ENCODE peak calls at places on chromosomes 5 and 9, in five cellular contexts. One of them, this sample, is unnamed.
A peak's percentile ranks its signal among the peaks of the same experiment; 100 is the strongest.

GRCh38 chr5:148970228-148970627 is 92.6 kb downstream of the SH3TC2 start:
- DNase-seq in thoracic aorta: no peak
- DNase-seq in EL: no peak
- DNase-seq in germinal center: no peak
- DNase-seq in stimulated activated CD8-positive, alpha-beta memory T cell treated with anti-CD3 and anti-CD28 coated beads, Interleukin-4, amount 100 ng/mL, for 4 hours: no peak
- DNase-seq in this sample: no peak

GRCh38 chr9:104780796-104781395 is 17.0 kb downstream of the NIPSNAP3B start:
- DNase-seq in thoracic aorta: no peak
- DNase-seq in EL: peak; percentile 54
- DNase-seq in germinal center: no peak
- DNase-seq in stimulated activated CD8-positive, alpha-beta memory T cell treated with anti-CD3 and anti-CD28 coated beads, Interleukin-4, amount 100 ng/mL, for 4 hours: no peak
- DNase-seq in this sample: no peak

GRCh38 chr5:32013658-32014057 is 160.5 kb downstream of the GOLPH3 start:
- DNase-seq in thoracic aorta: no peak
- DNase-seq in EL: no peak
- DNase-seq in germinal center: no peak
- DNase-seq in stimulated activated CD8-positive, alpha-beta memory T cell treated with anti-CD3 and anti-CD28 coated beads, Interleukin-4, amount 100 ng/mL, for 4 hours: no peak
- DNase-seq in this sample: no peak

GRCh38 chr9:133429641-133430161 is 7.5 kb downstream of the ADAMTS13 start:
- DNase-seq in thoracic aorta: no peak
- DNase-seq in EL: peak; percentile 27
- DNase-seq in germinal center: peak; percentile 45
- DNase-seq in stimulated activated CD8-positive, alpha-beta memory T cell treated with anti-CD3 and anti-CD28 coated beads, Interleukin-4, amount 100 ng/mL, for 4 hours: no peak
- DNase-seq in this sample: no peak

GRCh38 chr5:88833371-88834107 is 49.4 kb downstream of the MEF2C start:
- DNase-seq in thoracic aorta: peak; percentile 45
- DNase-seq in EL: no peak
- DNase-seq in germinal center: peak; percentile 25
- DNase-seq in stimulated activated CD8-positive, alpha-beta memory T cell treated with anti-CD3 and anti-CD28 coated beads, Interleukin-4, amount 100 ng/mL, for 4 hours: peak; percentile 15
- DNase-seq in this sample: no peak

GRCh38 chr9:133955821-133956411 is 36.2 kb downstream of the VAV2 start:
- DNase-seq in thoracic aorta: no peak
- DNase-seq in EL: no peak
- DNase-seq in germinal center: peak; percentile 85
- DNase-seq in stimulated activated CD8-positive, alpha-beta memory T cell treated with anti-CD3 and anti-CD28 coated beads, Interleukin-4, amount 100 ng/mL, for 4 hours: no peak
- DNase-seq in this sample: no peak

GRCh38 chr5:151213803-151214613 is 9.9 kb downstream of the CCDC69 start:
- DNase-seq in thoracic aorta: no peak
- DNase-seq in EL: peak; percentile 35
- DNase-seq in germinal center: peak; percentile 88
- DNase-seq in stimulated activated CD8-positive, alpha-beta memory T cell treated with anti-CD3 and anti-CD28 coated beads, Interleukin-4, amount 100 ng/mL, for 4 hours: peak; percentile 72
- DNase-seq in this sample: peak; percentile 27

GRCh38 chr5:56279979-56280378 is 46.8 kb upstream of the ANKRD55 start:
- DNase-seq in thoracic aorta: no peak
- DNase-seq in EL: peak; percentile 97
- DNase-seq in germinal center: no peak
- DNase-seq in stimulated activated CD8-positive, alpha-beta memory T cell treated with anti-CD3 and anti-CD28 coated beads, Interleukin-4, amount 100 ng/mL, for 4 hours: no peak
- DNase-seq in this sample: peak; percentile 47

GRCh38 chr9:37994639-37995347 is 74.2 kb downstream of the SHB start:
- DNase-seq in thoracic aorta: no peak
- DNase-seq in EL: peak; percentile 78
- DNase-seq in germinal center: no peak
- DNase-seq in stimulated activated CD8-positive, alpha-beta memory T cell treated with anti-CD3 and anti-CD28 coated beads, Interleukin-4, amount 100 ng/mL, for 4 hours: no peak
- DNase-seq in this sample: peak; percentile 62

GRCh38 chr9:135976531-135976930 is 15.4 kb upstream of the UBAC1 start:
- DNase-seq in thoracic aorta: no peak
- DNase-seq in EL: no peak
- DNase-seq in germinal center: no peak
- DNase-seq in stimulated activated CD8-positive, alpha-beta memory T cell treated with anti-CD3 and anti-CD28 coated beads, Interleukin-4, amount 100 ng/mL, for 4 hours: no peak
- DNase-seq in this sample: no peak

GRCh38 chr5:81359108-81359507 is 34.8 kb downstream of the ACOT12 start:
- DNase-seq in thoracic aorta: no peak
- DNase-seq in EL: no peak
- DNase-seq in germinal center: no peak
- DNase-seq in stimulated activated CD8-positive, alpha-beta memory T cell treated with anti-CD3 and anti-CD28 coated beads, Interleukin-4, amount 100 ng/mL, for 4 hours: no peak
- DNase-seq in this sample: no peak

GRCh38 chr5:144093400-144093799 is 77.1 kb downstream of the YIPF5 start:
- DNase-seq in thoracic aorta: no peak
- DNase-seq in EL: no peak
- DNase-seq in germinal center: no peak
- DNase-seq in stimulated activated CD8-positive, alpha-beta memory T cell treated with anti-CD3 and anti-CD28 coated beads, Interleukin-4, amount 100 ng/mL, for 4 hours: no peak
- DNase-seq in this sample: no peak

GRCh38 chr5:109989161-109989560 is 299.4 kb downstream of the MAN2A1 start:
- DNase-seq in thoracic aorta: no peak
- DNase-seq in EL: no peak
- DNase-seq in germinal center: no peak
- DNase-seq in stimulated activated CD8-positive, alpha-beta memory T cell treated with anti-CD3 and anti-CD28 coated beads, Interleukin-4, amount 100 ng/mL, for 4 hours: no peak
- DNase-seq in this sample: no peak

GRCh38 chr5:137602721-137603273 is 103.7 kb upstream of the SPOCK1 start:
- DNase-seq in thoracic aorta: no peak
- DNase-seq in EL: no peak
- DNase-seq in germinal center: no peak
- DNase-seq in stimulated activated CD8-positive, alpha-beta memory T cell treated with anti-CD3 and anti-CD28 coated beads, Interleukin-4, amount 100 ng/mL, for 4 hours: no peak
- DNase-seq in this sample: no peak

GRCh38 chr9:37909326-37909725 is 5.4 kb upstream of the SLC25A51 start:
- DNase-seq in thoracic aorta: no peak
- DNase-seq in EL: no peak
- DNase-seq in germinal center: no peak
- DNase-seq in stimulated activated CD8-positive, alpha-beta memory T cell treated with anti-CD3 and anti-CD28 coated beads, Interleukin-4, amount 100 ng/mL, for 4 hours: no peak
- DNase-seq in this sample: no peak

GRCh38 chr9:25857167-25857566 is 178.9 kb upstream of the TUSC1 start:
- DNase-seq in thoracic aorta: no peak
- DNase-seq in EL: peak; percentile 3
- DNase-seq in germinal center: no peak
- DNase-seq in stimulated activated CD8-positive, alpha-beta memory T cell treated with anti-CD3 and anti-CD28 coated beads, Interleukin-4, amount 100 ng/mL, for 4 hours: no peak
- DNase-seq in this sample: no peak

GRCh38 chr5:151118898-151119600 is 38.2 kb upstream of the TNIP1 start:
- DNase-seq in thoracic aorta: no peak
- DNase-seq in EL: no peak
- DNase-seq in germinal center: no peak
- DNase-seq in stimulated activated CD8-positive, alpha-beta memory T cell treated with anti-CD3 and anti-CD28 coated beads, Interleukin-4, amount 100 ng/mL, for 4 hours: no peak
- DNase-seq in this sample: no peak

GRCh38 chr9:131980267-131980916 is 99.3 kb downstream of the MED27 start:
- DNase-seq in thoracic aorta: no peak
- DNase-seq in EL: no peak
- DNase-seq in germinal center: no peak
- DNase-seq in stimulated activated CD8-positive, alpha-beta memory T cell treated with anti-CD3 and anti-CD28 coated beads, Interleukin-4, amount 100 ng/mL, for 4 hours: no peak
- DNase-seq in this sample: no peak

GRCh38 chr5:173884402-173885053 is 3.6 kb upstream of the CPEB4 start:
- DNase-seq in thoracic aorta: no peak
- DNase-seq in EL: no peak
- DNase-seq in germinal center: no peak
- DNase-seq in stimulated activated CD8-positive, alpha-beta memory T cell treated with anti-CD3 and anti-CD28 coated beads, Interleukin-4, amount 100 ng/mL, for 4 hours: peak; percentile 19
- DNase-seq in this sample: no peak

GRCh38 chr9:88266416-88266815 is 121.8 kb upstream of the SPIN1 start:
- DNase-seq in thoracic aorta: no peak
- DNase-seq in EL: no peak
- DNase-seq in germinal center: no peak
- DNase-seq in stimulated activated CD8-positive, alpha-beta memory T cell treated with anti-CD3 and anti-CD28 coated beads, Interleukin-4, amount 100 ng/mL, for 4 hours: no peak
- DNase-seq in this sample: no peak

GRCh38 chr5:124654418-124654817 is 92.0 kb downstream of the ZNF608 start:
- DNase-seq in thoracic aorta: no peak
- DNase-seq in EL: no peak
- DNase-seq in germinal center: no peak
- DNase-seq in stimulated activated CD8-positive, alpha-beta memory T cell treated with anti-CD3 and anti-CD28 coated beads, Interleukin-4, amount 100 ng/mL, for 4 hours: no peak
- DNase-seq in this sample: no peak

GRCh38 chr5:150656191-150657132 is 4.6 kb upstream of the MYOZ3 start:
- DNase-seq in thoracic aorta: no peak
- DNase-seq in EL: peak; percentile 64
- DNase-seq in germinal center: peak; percentile 96
- DNase-seq in stimulated activated CD8-positive, alpha-beta memory T cell treated with anti-CD3 and anti-CD28 coated beads, Interleukin-4, amount 100 ng/mL, for 4 hours: peak; percentile 43
- DNase-seq in this sample: no peak

GRCh38 chr9:108149346-108149745 is 659.8 kb upstream of the KLF4 start:
- DNase-seq in thoracic aorta: no peak
- DNase-seq in EL: no peak
- DNase-seq in germinal center: no peak
- DNase-seq in stimulated activated CD8-positive, alpha-beta memory T cell treated with anti-CD3 and anti-CD28 coated beads, Interleukin-4, amount 100 ng/mL, for 4 hours: no peak
- DNase-seq in this sample: no peak

GRCh38 chr9:35340046-35340445 is 149.9 kb upstream of the RUSC2 start:
- DNase-seq in thoracic aorta: no peak
- DNase-seq in EL: peak; percentile 34
- DNase-seq in germinal center: no peak
- DNase-seq in stimulated activated CD8-positive, alpha-beta memory T cell treated with anti-CD3 and anti-CD28 coated beads, Interleukin-4, amount 100 ng/mL, for 4 hours: no peak
- DNase-seq in this sample: no peak

GRCh38 chr5:90440644-90441043 is 31.1 kb upstream of the CETN3 start:
- DNase-seq in thoracic aorta: no peak
- DNase-seq in EL: no peak
- DNase-seq in germinal center: no peak
- DNase-seq in stimulated activated CD8-positive, alpha-beta memory T cell treated with anti-CD3 and anti-CD28 coated beads, Interleukin-4, amount 100 ng/mL, for 4 hours: no peak
- DNase-seq in this sample: no peak

GRCh38 chr9:128043467-128043868 is 23.7 kb downstream of the NAIF1 start:
- DNase-seq in thoracic aorta: no peak
- DNase-seq in EL: no peak
- DNase-seq in germinal center: no peak
- DNase-seq in stimulated activated CD8-positive, alpha-beta memory T cell treated with anti-CD3 and anti-CD28 coated beads, Interleukin-4, amount 100 ng/mL, for 4 hours: no peak
- DNase-seq in this sample: no peak

GRCh38 chr9:15278839-15279238 is 28.2 kb downstream of the TTC39B start:
- DNase-seq in thoracic aorta: no peak
- DNase-seq in EL: no peak
- DNase-seq in germinal center: no peak
- DNase-seq in stimulated activated CD8-positive, alpha-beta memory T cell treated with anti-CD3 and anti-CD28 coated beads, Interleukin-4, amount 100 ng/mL, for 4 hours: no peak
- DNase-seq in this sample: no peak

GRCh38 chr5:150175536-150175935 is 9.0 kb downstream of the CDX1 start:
- DNase-seq in thoracic aorta: no peak
- DNase-seq in EL: peak; percentile 59
- DNase-seq in germinal center: peak; percentile 18
- DNase-seq in stimulated activated CD8-positive, alpha-beta memory T cell treated with anti-CD3 and anti-CD28 coated beads, Interleukin-4, amount 100 ng/mL, for 4 hours: no peak
- DNase-seq in this sample: no peak

GRCh38 chr5:133232911-133233310 is 181.1 kb downstream of the HSPA4 start:
- DNase-seq in thoracic aorta: no peak
- DNase-seq in EL: no peak
- DNase-seq in germinal center: no peak
- DNase-seq in stimulated activated CD8-positive, alpha-beta memory T cell treated with anti-CD3 and anti-CD28 coated beads, Interleukin-4, amount 100 ng/mL, for 4 hours: no peak
- DNase-seq in this sample: peak; percentile 1

GRCh38 chr9:134600431-134600830 is 41.2 kb upstream of the COL5A1 start:
- DNase-seq in thoracic aorta: no peak
- DNase-seq in EL: no peak
- DNase-seq in germinal center: no peak
- DNase-seq in stimulated activated CD8-positive, alpha-beta memory T cell treated with anti-CD3 and anti-CD28 coated beads, Interleukin-4, amount 100 ng/mL, for 4 hours: no peak
- DNase-seq in this sample: no peak

GRCh38 chr5:157766441-157766840 is 22.9 kb downstream of the LSM11 start:
- DNase-seq in thoracic aorta: no peak
- DNase-seq in EL: no peak
- DNase-seq in germinal center: no peak
- DNase-seq in stimulated activated CD8-positive, alpha-beta memory T cell treated with anti-CD3 and anti-CD28 coated beads, Interleukin-4, amount 100 ng/mL, for 4 hours: no peak
- DNase-seq in this sample: no peak

GRCh38 chr5:135040331-135041144 is 6.5 kb upstream of the PITX1 start:
- DNase-seq in thoracic aorta: no peak
- DNase-seq in EL: no peak
- DNase-seq in germinal center: no peak
- DNase-seq in stimulated activated CD8-positive, alpha-beta memory T cell treated with anti-CD3 and anti-CD28 coated beads, Interleukin-4, amount 100 ng/mL, for 4 hours: no peak
- DNase-seq in this sample: no peak

GRCh38 chr9:121345070-121345469 is 25.0 kb downstream of the STOM start:
- DNase-seq in thoracic aorta: no peak
- DNase-seq in EL: no peak
- DNase-seq in germinal center: no peak
- DNase-seq in stimulated activated CD8-positive, alpha-beta memory T cell treated with anti-CD3 and anti-CD28 coated beads, Interleukin-4, amount 100 ng/mL, for 4 hours: no peak
- DNase-seq in this sample: no peak

GRCh38 chr5:7271728-7272127 is 124.2 kb upstream of the ADCY2 start:
- DNase-seq in thoracic aorta: no peak
- DNase-seq in EL: no peak
- DNase-seq in germinal center: no peak
- DNase-seq in stimulated activated CD8-positive, alpha-beta memory T cell treated with anti-CD3 and anti-CD28 coated beads, Interleukin-4, amount 100 ng/mL, for 4 hours: no peak
- DNase-seq in this sample: no peak

GRCh38 chr5:172795401-172795977 is 24.5 kb upstream of the DUSP1 start:
- DNase-seq in thoracic aorta: peak; percentile 92
- DNase-seq in EL: peak; percentile 98
- DNase-seq in germinal center: no peak
- DNase-seq in stimulated activated CD8-positive, alpha-beta memory T cell treated with anti-CD3 and anti-CD28 coated beads, Interleukin-4, amount 100 ng/mL, for 4 hours: no peak
- DNase-seq in this sample: peak; percentile 92

GRCh38 chr5:116137544-116138378 is 52.9 kb downstream of the COMMD10 start:
- DNase-seq in thoracic aorta: no peak
- DNase-seq in EL: peak; percentile 50
- DNase-seq in germinal center: peak; percentile 25
- DNase-seq in stimulated activated CD8-positive, alpha-beta memory T cell treated with anti-CD3 and anti-CD28 coated beads, Interleukin-4, amount 100 ng/mL, for 4 hours: no peak
- DNase-seq in this sample: peak; percentile 9

This sample was measured in NCI-H226.